ENCODE peak calls at places on chromosomes 6 and 20, in four cellular contexts. One of them, this sample, is unnamed.

GRCh38 chr6:45576648-45577624 is 199.2 kb upstream of the SUPT3H start:
- DNase-seq in PC-3: no peak
- DNase-seq in H9: no peak
- DNase-seq in endodermal cell: no peak
- DNase-seq in this sample: peak; percentile 84

GRCh38 chr6:34004706-34005105 is 141.2 kb downstream of the GRM4 start:
- DNase-seq in PC-3: no peak
- DNase-seq in H9: no peak
- DNase-seq in endodermal cell: no peak
- DNase-seq in this sample: no peak

GRCh38 chr6:21625642-21626041 is 32.1 kb downstream of the SOX4 start:
- DNase-seq in endodermal cell: no peak
- DNase-seq in PC-3: no peak
- DNase-seq in H9: no peak
- DNase-seq in this sample: no peak

GRCh38 chr6:93701526-93701925 is 282.2 kb upstream of the EPHA7 start:
- DNase-seq in PC-3: peak; percentile 65
- DNase-seq in endodermal cell: no peak
- DNase-seq in H9: no peak
- DNase-seq in this sample: no peak

GRCh38 chr6:74851598-74851997 is 354.3 kb downstream of the COL12A1 start:
- DNase-seq in endodermal cell: no peak
- DNase-seq in PC-3: no peak
- DNase-seq in H9: no peak
- DNase-seq in this sample: no peak

GRCh38 chr20:37775200-37775599 is 81.4 kb downstream of the CTNNBL1 start:
- DNase-seq in H9: no peak
- DNase-seq in PC-3: no peak
- DNase-seq in endodermal cell: no peak
- DNase-seq in this sample: no peak

GRCh38 chr6:138503881-138504680 is 4.8 kb upstream of the NHSL1 start:
- DNase-seq in H9: no peak
- DNase-seq in PC-3: no peak
- DNase-seq in endodermal cell: no peak
- DNase-seq in this sample: no peak

GRCh38 chr6:156010-156409 is 136.3 kb upstream of the DUSP22 start:
- DNase-seq in endodermal cell: no peak
- DNase-seq in PC-3: peak; percentile 27
- DNase-seq in H9: no peak
- DNase-seq in this sample: no peak

GRCh38 chr6:90691823-90692222 is 105.0 kb upstream of the MAP3K7 start:
- DNase-seq in endodermal cell: peak; percentile 67
- DNase-seq in PC-3: no peak
- DNase-seq in H9: no peak
- DNase-seq in this sample: no peak

GRCh38 chr20:10074513-10074912 is 39.7 kb downstream of the ANKEF1 start:
- DNase-seq in endodermal cell: no peak
- DNase-seq in H9: no peak
- DNase-seq in PC-3: peak; percentile 96
- DNase-seq in this sample: no peak

GRCh38 chr20:1150218-1150617 is 31.8 kb downstream of the PSMF1 start:
- DNase-seq in PC-3: peak; percentile 55
- DNase-seq in endodermal cell: no peak
- DNase-seq in H9: no peak
- DNase-seq in this sample: no peak

DNA sequence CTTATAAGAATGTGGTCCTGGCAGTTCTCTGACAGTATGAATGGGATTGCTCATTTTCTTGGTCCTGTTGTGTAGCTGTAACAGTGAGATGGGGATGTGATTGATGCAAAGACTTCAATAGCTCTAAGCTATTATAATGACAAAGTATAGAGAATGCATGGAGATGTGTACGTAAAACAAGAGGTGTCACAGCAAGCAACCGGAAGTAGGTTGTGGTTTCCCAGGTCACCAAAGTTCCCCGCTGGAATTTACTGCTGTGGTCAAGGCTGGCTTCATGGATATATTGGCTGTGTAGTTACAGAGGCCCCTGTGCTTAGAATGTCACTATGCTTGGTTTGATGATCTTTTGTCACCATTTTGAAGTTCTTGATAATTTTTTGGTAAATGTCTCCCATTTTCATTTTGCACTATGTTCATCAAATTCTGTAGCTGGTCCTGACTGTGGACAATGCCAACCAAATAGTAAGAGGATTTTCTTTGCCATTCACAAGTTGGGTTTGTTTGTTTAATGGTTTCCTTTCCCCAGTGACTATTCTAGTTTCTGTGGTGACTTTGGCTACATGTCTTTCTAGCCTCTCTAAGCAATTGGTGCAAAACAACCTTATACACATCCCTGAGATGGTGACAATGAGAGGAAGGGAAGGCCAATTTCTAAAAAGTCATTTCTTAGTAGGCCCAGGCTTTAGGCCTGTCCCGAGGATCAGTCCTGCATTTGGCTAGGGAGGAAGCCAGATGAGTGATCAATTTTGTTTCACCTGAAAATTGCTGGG is 10.5 kb downstream of the DNAH8 start:
- DNase-seq in PC-3: peak; percentile 54
- DNase-seq in H9: no peak
- DNase-seq in endodermal cell: no peak
- DNase-seq in this sample: no peak
- H3K27ac ChIP-seq in PC-3: no peak overlapping the region
- H3K27ac ChIP-seq in H9: no peak overlapping the region
- H3K27ac ChIP-seq in endodermal cell: no peak overlapping the region
- H3K27ac ChIP-seq in this sample: no peak overlapping the region

GRCh38 chr6:43809417-43810305 is 39.6 kb downstream of the VEGFA start:
- DNase-seq in endodermal cell: no peak
- DNase-seq in PC-3: peak; percentile 41
- DNase-seq in H9: no peak
- DNase-seq in this sample: no peak

GRCh38 chr6:43811101-43812099 is 41.4 kb downstream of the VEGFA start:
- DNase-seq in endodermal cell: no peak
- DNase-seq in PC-3: no peak
- DNase-seq in H9: no peak
- DNase-seq in this sample: no peak

GRCh38 chr6:43814865-43815264 is 44.9 kb downstream of the VEGFA start:
- DNase-seq in endodermal cell: no peak
- DNase-seq in PC-3: no peak
- DNase-seq in H9: no peak
- DNase-seq in this sample: no peak

GRCh38 chr6:43814111-43814510 is 44.1 kb downstream of the VEGFA start:
- DNase-seq in endodermal cell: no peak
- DNase-seq in H9: no peak
- DNase-seq in PC-3: no peak
- DNase-seq in this sample: no peak

GRCh38 chr6:43812850-43813584 is 43.0 kb downstream of the VEGFA start:
- DNase-seq in H9: no peak
- DNase-seq in endodermal cell: no peak
- DNase-seq in PC-3: no peak
- DNase-seq in this sample: peak; percentile 81
- H3K27ac ChIP-seq in H9: no peak overlapping the region
- H3K27ac ChIP-seq in endodermal cell: no peak overlapping the region
- H3K27ac ChIP-seq in PC-3: no peak overlapping the region
- H3K27ac ChIP-seq in this sample: no peak overlapping the region

DNA sequence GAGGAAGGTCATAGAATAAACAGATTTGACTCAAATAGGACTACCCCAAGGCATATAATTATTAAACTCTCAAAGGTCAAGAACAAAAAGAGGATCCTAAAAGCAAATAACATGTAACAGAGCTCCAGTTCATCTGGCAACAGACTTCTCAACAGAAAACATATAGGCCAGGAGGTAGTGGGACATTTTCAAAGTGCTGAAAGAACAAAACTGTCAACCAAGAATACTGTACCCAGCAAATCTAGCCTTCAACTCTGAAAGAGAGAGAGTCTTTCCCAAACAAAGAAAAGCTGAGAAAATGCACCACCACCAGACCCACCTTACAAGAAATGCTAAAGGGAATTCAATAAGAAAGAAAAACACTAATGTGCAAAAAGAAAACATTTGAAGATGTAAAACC is 11.9 kb downstream of the NQO2 start:
- DNase-seq in H9: no peak
- DNase-seq in PC-3: no peak
- DNase-seq in endodermal cell: no peak
- DNase-seq in this sample: no peak
- H3K27ac ChIP-seq in H9: no peak overlapping the region
- H3K27ac ChIP-seq in PC-3: no peak overlapping the region
- H3K27ac ChIP-seq in endodermal cell: no peak overlapping the region
- H3K27ac ChIP-seq in this sample: no peak overlapping the region

GRCh38 chr6:139756381-139756780 is 381.9 kb upstream of the CITED2 start:
- DNase-seq in endodermal cell: no peak
- DNase-seq in H9: no peak
- DNase-seq in PC-3: no peak
- DNase-seq in this sample: no peak

GRCh38 chr6:139759086-139759485 is 384.6 kb upstream of the CITED2 start:
- DNase-seq in endodermal cell: no peak
- DNase-seq in PC-3: no peak
- DNase-seq in H9: no peak
- DNase-seq in this sample: no peak

GRCh38 chr6:139762587-139763031 is 388.2 kb upstream of the CITED2 start:
- DNase-seq in PC-3: peak; percentile 69
- DNase-seq in H9: no peak
- DNase-seq in endodermal cell: no peak
- DNase-seq in this sample: no peak

GRCh38 chr6:139754898-139755754 is 380.7 kb upstream of the CITED2 start:
- DNase-seq in endodermal cell: no peak
- DNase-seq in PC-3: no peak
- DNase-seq in H9: no peak
- DNase-seq in this sample: no peak

GRCh38 chr6:139757766-139758655 is 383.6 kb upstream of the CITED2 start:
- DNase-seq in PC-3: no peak
- DNase-seq in endodermal cell: no peak
- DNase-seq in H9: no peak
- DNase-seq in this sample: no peak
- H3K27ac ChIP-seq in PC-3: no peak overlapping the region
- H3K27ac ChIP-seq in endodermal cell: no peak overlapping the region
- H3K27ac ChIP-seq in H9: no peak overlapping the region
- H3K27ac ChIP-seq in this sample: peak overlapping the region; percentile 4

GRCh38 chr6:109305028-109305427 is 77.2 kb downstream of the CD164 start:
- DNase-seq in endodermal cell: no peak
- DNase-seq in PC-3: no peak
- DNase-seq in H9: no peak
- DNase-seq in this sample: no peak

GRCh38 chr6:109311481-109311880 is 70.8 kb downstream of the CD164 start:
- DNase-seq in PC-3: no peak
- DNase-seq in endodermal cell: no peak
- DNase-seq in H9: no peak
- DNase-seq in this sample: no peak

GRCh38 chr6:109306733-109307132 is 75.5 kb downstream of the CD164 start:
- DNase-seq in H9: no peak
- DNase-seq in PC-3: no peak
- DNase-seq in endodermal cell: no peak
- DNase-seq in this sample: no peak

GRCh38 chr6:109309917-109310316 is 72.3 kb downstream of the CD164 start:
- DNase-seq in PC-3: no peak
- DNase-seq in endodermal cell: no peak
- DNase-seq in H9: no peak
- DNase-seq in this sample: no peak

GRCh38 chr6:109308018-109308492 is 74.2 kb downstream of the CD164 start:
- DNase-seq in PC-3: peak; percentile 60
- DNase-seq in endodermal cell: no peak
- DNase-seq in H9: no peak
- DNase-seq in this sample: no peak
- H3K27ac ChIP-seq in PC-3: peak overlapping the region; percentile 32
- H3K27ac ChIP-seq in endodermal cell: no peak overlapping the region
- H3K27ac ChIP-seq in H9: no peak overlapping the region
- H3K27ac ChIP-seq in this sample: no peak overlapping the region

DNA sequence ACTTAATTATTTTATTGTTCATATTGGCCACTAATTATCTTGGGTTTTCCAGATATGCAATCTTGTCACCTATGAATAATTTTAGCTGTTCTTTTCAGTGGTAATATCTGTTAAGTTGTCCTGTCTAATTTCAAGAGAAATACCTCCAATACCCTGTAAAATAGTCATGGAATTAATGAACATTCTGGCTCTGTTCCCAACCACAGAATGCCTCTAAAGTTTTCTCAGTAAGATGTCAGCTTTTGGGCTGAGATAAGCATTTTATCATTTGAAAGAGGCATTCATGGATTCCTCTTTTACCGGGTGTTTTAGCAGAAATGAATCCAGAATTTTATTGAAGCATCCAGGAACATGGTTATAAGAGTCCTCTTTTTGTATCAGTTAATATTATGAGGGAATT is 109.3 kb downstream of the WDR27 start:
- DNase-seq in PC-3: peak; percentile 7
- DNase-seq in endodermal cell: no peak
- DNase-seq in H9: no peak
- DNase-seq in this sample: no peak
- H3K27ac ChIP-seq in PC-3: no peak overlapping the region
- H3K27ac ChIP-seq in endodermal cell: no peak overlapping the region
- H3K27ac ChIP-seq in H9: no peak overlapping the region
- H3K27ac ChIP-seq in this sample: no peak overlapping the region

GRCh38 chr20:22384978-22385377 is 199.4 kb downstream of the FOXA2 start:
- DNase-seq in PC-3: no peak
- DNase-seq in H9: no peak
- DNase-seq in endodermal cell: no peak
- DNase-seq in this sample: no peak

GRCh38 chr20:22379472-22379871 is 204.9 kb downstream of the FOXA2 start:
- DNase-seq in H9: no peak
- DNase-seq in PC-3: peak; percentile 96
- DNase-seq in endodermal cell: no peak
- DNase-seq in this sample: no peak

GRCh38 chr20:22382742-22383141 is 201.6 kb downstream of the FOXA2 start:
- DNase-seq in endodermal cell: no peak
- DNase-seq in PC-3: peak; percentile 74
- DNase-seq in H9: no peak
- DNase-seq in this sample: no peak

GRCh38 chr20:22383156-22383555 is 201.2 kb downstream of the FOXA2 start:
- DNase-seq in endodermal cell: no peak
- DNase-seq in H9: no peak
- DNase-seq in PC-3: no peak
- DNase-seq in this sample: no peak

GRCh38 chr20:22381812-22382416 is 202.5 kb downstream of the FOXA2 start:
- DNase-seq in PC-3: no peak
- DNase-seq in H9: no peak
- DNase-seq in endodermal cell: no peak
- DNase-seq in this sample: no peak
- H3K27ac ChIP-seq in PC-3: peak overlapping the region; percentile 36
- H3K27ac ChIP-seq in H9: no peak overlapping the region
- H3K27ac ChIP-seq in endodermal cell: no peak overlapping the region
- H3K27ac ChIP-seq in this sample: no peak overlapping the region

This sample was measured in upper lobe of right lung.